ENCODE peak calls at places on chromosomes 1 and 21, in nine cellular contexts. L, D, K, F, Z, R, B, X and J are unnamed samples.

GRCh38 chr1:19160831-19161230 is 49.2 kb downstream of the UBR4 start:
- DNase-seq in F (no peak), B (no peak), R (no peak), K (no peak), D (no peak), X (no peak), Z (no peak), L (no peak), J (no peak)

GRCh38 chr1:236864996-236865877 is 70.1 kb downstream of the MTR start:
- DNase-seq in K (no peak), F (no peak), D (peak; percentile 15), X (no peak), Z (no peak), R (no peak), B (no peak), L (no peak), J (no peak)

GRCh38 chr1:28259935-28260802 is 851 bp downstream of the SESN2 start:
- DNase-seq in K (peak; percentile 52), R (peak; percentile 44), F (peak; percentile 66), Z (no peak), X (peak; percentile 71), D (peak; percentile 90), L (peak; percentile 38), B (peak; percentile 88), J (peak; percentile 72)

GRCh38 chr1:94120591-94120901 is 402 bp downstream of the ABCA4 start:
- DNase-seq in B (no peak), L (no peak), Z (no peak), F (no peak), X (no peak), K (no peak), D (no peak), R (no peak), J (no peak)

GRCh38 chr1:19338323-19338762 is 26.2 kb downstream of the SLC66A1 start:
- DNase-seq in R (no peak), F (peak; percentile 55), X (no peak), B (no peak), L (no peak), D (peak; percentile 21), Z (no peak), K (no peak), J (no peak)

GRCh38 chr1:16015491-16015890 is 2.4 kb downstream of the HSPB7 start:
- DNase-seq in Z (no peak), R (no peak), D (no peak), B (no peak), X (no peak), K (no peak), L (no peak), F (no peak), J (no peak)

GRCh38 chr1:44829506-44830384 is 13.3 kb downstream of the PTCH2 start:
- DNase-seq in R (no peak), Z (no peak), K (no peak), X (no peak), L (no peak), F (no peak), B (no peak), D (no peak), J (no peak)

GRCh38 chr1:44453798-44454349 is 48.8 kb downstream of the RNF220 start:
- DNase-seq in F (no peak), D (no peak), Z (no peak), L (no peak), X (no peak), R (no peak), B (no peak), K (no peak), J (no peak)

GRCh38 chr21:43937051-43937832 is 72.2 kb downstream of the AGPAT3 start:
- DNase-seq in D (no peak), L (no peak), X (no peak), R (no peak), B (no peak), F (no peak), K (no peak), Z (no peak), J (no peak)

GRCh38 chr1:12764016-12764415 is 9.5 kb upstream of the PRAMEF12 start:
- DNase-seq in D (no peak), Z (no peak), X (no peak), L (no peak), R (no peak), K (no peak), F (no peak), B (no peak), J (no peak)

GRCh38 chr1:1116701-1117468 is 996 bp upstream of the C1orf159 start:
- DNase-seq in Z (no peak), D (no peak), F (no peak), R (no peak), K (peak; percentile 47), X (no peak), L (no peak), B (no peak), J (peak; percentile 26)

GRCh38 chr1:230574502-230574901 is 67.8 kb upstream of the COG2 start:
- DNase-seq in Z (no peak), K (no peak), X (no peak), D (no peak), R (no peak), L (no peak), B (no peak), F (no peak), J (no peak)

GRCh38 chr1:206891412-206891811 is 5.8 kb upstream of the IL24 start:
- DNase-seq in R (no peak), Z (no peak), K (no peak), B (no peak), D (no peak), F (no peak), X (no peak), L (no peak), J (no peak)

GRCh38 chr1:24203404-24203803 is 16.3 kb upstream of the IFNLR1 start:
- DNase-seq in Z (no peak), K (peak; percentile 31), L (peak; percentile 77), R (no peak), B (no peak), D (no peak), X (no peak), F (peak; percentile 48), J (peak; percentile 75)

GRCh38 chr1:25991937-25992688 is 5.8 kb downstream of the PAFAH2 start:
- DNase-seq in X (no peak), Z (no peak), R (no peak), D (no peak), K (no peak), B (no peak), F (no peak), L (no peak), J (no peak)

GRCh38 chr1:17008208-17008855 is 3.4 kb downstream of the ATP13A2 start:
- DNase-seq in F (no peak), X (no peak), K (no peak), R (no peak), B (no peak), Z (no peak), L (no peak), D (no peak), J (no peak)

GRCh38 chr1:3266870-3267549 is 187.5 kb upstream of the ARHGEF16 start:
- DNase-seq in X (no peak), R (no peak), L (no peak), D (no peak), F (no peak), Z (no peak), K (no peak), B (no peak), J (no peak)

GRCh38 chr21:42051788-42052187 is 19.3 kb upstream of the UMODL1 start:
- DNase-seq in B (no peak), F (no peak), X (no peak), Z (no peak), L (no peak), R (no peak), D (no peak), K (no peak), J (no peak)